ENCODE peak calls at places on chromosomes 11 and 22, in five cellular contexts. E is adrenal gland, U is heart left ventricle, X is HepG2, G is uterus. Z is an unnamed sample. For H3K36me3, the result is how much of the 10 kb centered on the place peaks cover.

GRCh38 chr22:39428597-39429071 is 28.2 kb upstream of the MGAT3 start:
- DNase-seq in X (no peak), U (no peak), G (no peak), E (no peak), Z (no peak)

GRCh38 chr11:71082454-71082853 is 169.9 kb downstream of the SHANK2 start:
- DNase-seq in X (no peak), G (no peak), E (no peak), U (no peak), Z (no peak)

GRCh38 chr11:64448599-64449380 is 89.8 kb downstream of the RPS6KA4 start:
- DNase-seq in U (peak), E (peak), X (peak), G (peak), Z (peak)

GRCh38 chr11:48055292-48056132 is 75.2 kb downstream of the PTPRJ start:
- DNase-seq in G (no peak), U (no peak), X (peak), E (no peak), Z (no peak)

GRCh38 chr11:12377824-12378593 is 638 bp downstream of the PARVA start:
- DNase-seq in E (peak), X (peak), U (peak), G (peak), Z (no peak)

GRCh38 chr11:62786318-62787004 is 741 bp upstream of the TMEM179B start:
- DNase-seq in E (peak), X (peak), G (peak), U (peak), Z (peak)

GRCh38 chr11:64715756-64716470 is 7.1 kb downstream of the NRXN2 start:
- DNase-seq in E (no peak), X (no peak), G (no peak), U (no peak), Z (no peak)

GRCh38 chr11:9941991-9942390 is 278.1 kb downstream of the SWAP70 start:
- DNase-seq in X (no peak), E (no peak), G (no peak), U (no peak), Z (no peak)

GRCh38 chr11:113133071-113133470 is 171.9 kb downstream of the NCAM1 start:
- DNase-seq in U (no peak), G (no peak), E (no peak), X (no peak), Z (no peak)

GRCh38 chr22:43862074-43862881 is at the start of gene SULT4A1:
- DNase-seq in G (no peak), X (no peak), U (no peak), E (no peak), Z (no peak)

GRCh38 chr11:74154621-74155281 is 16.1 kb downstream of the C2CD3 start:
- DNase-seq in G (no peak), U (no peak), E (peak), X (no peak), Z (no peak)

GRCh38 chr22:27215826-27216320 is 558.5 kb downstream of the MIAT start:
- DNase-seq in U (no peak), G (no peak), X (no peak), E (no peak), Z (no peak)

GRCh38 chr11:121055076-121055475 is 31.2 kb downstream of the TBCEL start:
- DNase-seq in G (no peak), U (no peak), X (no peak), E (no peak), Z (no peak)

GRCh38 chr22:50016308-50016987 is 3.9 kb upstream of the IL17REL start:
- DNase-seq in G (peak), U (no peak), E (no peak), X (no peak), Z (no peak)

GRCh38 chr11:119218141-119218878 is 12.2 kb downstream of the CBL start:
- DNase-seq in E (no peak), U (no peak), X (no peak), G (no peak), Z (no peak)

GRCh38 chr11:86459682-86460460 is 85.2 kb downstream of the CCDC81 start:
- DNase-seq in U (peak), X (peak), G (peak), E (peak), Z (no peak)

GRCh38 chr11:68825603-68826002 is 16.1 kb downstream of the CPT1A start:
- DNase-seq in U (no peak), G (no peak), E (no peak), X (peak), Z (no peak)

GRCh38 chr11:13440100-13440855 is 22.7 kb downstream of the BTBD10 start:
- DNase-seq in E (peak), G (peak), X (no peak), U (peak), Z (no peak)

GRCh38 chr22:21791635-21792625 is 56.3 kb upstream of the YPEL1 start:
- DNase-seq in G (no peak), E (no peak), X (no peak), U (no peak), Z (no peak)

GRCh38 chr22:24433868-24434471 is 6.6 kb downstream of the ADORA2A start:
- DNase-seq in E (peak), X (no peak), U (no peak), G (no peak), Z (no peak)

GRCh38 chr11:67409261-67409666 is 5.4 kb downstream of the TBC1D10C start:
- DNase-seq in G (no peak), E (no peak), U (no peak), X (no peak), Z (no peak)

GRCh38 chr22:48842976-48843375 is 984.7 kb downstream of the BRD1 start:
- DNase-seq in E (no peak), X (no peak), U (no peak), G (no peak), Z (no peak)

GRCh38 chr11:77475206-77475605 is 1.3 kb upstream of the PAK1 start:
- DNase-seq in E (no peak), X (no peak), G (no peak), U (no peak), Z (no peak)

GRCh38 chr22:27331526-27332281 is 469.9 kb downstream of the MN1 start:
- DNase-seq in U (peak), X (peak), G (no peak), E (peak), Z (no peak)

GRCh38 chr22:35564975-35565867 is 24.6 kb downstream of the RASD2 start:
- DNase-seq in U (no peak), E (no peak), G (no peak), X (no peak), Z (no peak)

GRCh38 chr11:62352355-62353336 is 15.4 kb downstream of the ASRGL1 start:
- DNase-seq in E (no peak), G (no peak), U (no peak), X (no peak), Z (no peak)

GRCh38 chr11:11668781-11669180 is 47.0 kb upstream of the GALNT18 start:
- DNase-seq in X (no peak), E (no peak), G (no peak), U (no peak), Z (no peak)

GRCh38 chr11:62882811-62883496 is 2.3 kb downstream of the SLC3A2 start:
- DNase-seq in U (no peak), G (no peak), X (no peak), E (no peak), Z (no peak)

GRCh38 chr11:94130589-94131362 is 2.1 kb downstream of the PANX1 start:
- DNase-seq in X (no peak), U (no peak), E (peak), G (peak), Z (no peak)

GRCh38 chr11:126416542-126417090 is 61.1 kb downstream of the ST3GAL4 start:
- DNase-seq in U (peak), E (peak), G (peak), X (no peak), Z (peak)
- TF ChIP-seq POLR2A in U (no peak), E (peak), G (no peak), X (no peak), Z (no peak)

GRCh38 chr11:133081020-133081419 is 451.3 kb downstream of the OPCML start:
- DNase-seq in X (no peak), E (no peak), G (no peak), U (no peak), Z (no peak)

GRCh38 chr11:133078591-133079179 is 453.6 kb downstream of the OPCML start:
- DNase-seq in E (peak), X (peak), U (peak), G (no peak), Z (no peak)

GRCh38 chr11:133075351-133075750 is 456.9 kb downstream of the OPCML start:
- DNase-seq in E (no peak), G (no peak), U (no peak), X (no peak), Z (no peak)

GRCh38 chr11:133081730-133082452 is 450.4 kb downstream of the OPCML start:
- DNase-seq in G (no peak), U (no peak), X (no peak), E (no peak), Z (no peak)

DNA sequence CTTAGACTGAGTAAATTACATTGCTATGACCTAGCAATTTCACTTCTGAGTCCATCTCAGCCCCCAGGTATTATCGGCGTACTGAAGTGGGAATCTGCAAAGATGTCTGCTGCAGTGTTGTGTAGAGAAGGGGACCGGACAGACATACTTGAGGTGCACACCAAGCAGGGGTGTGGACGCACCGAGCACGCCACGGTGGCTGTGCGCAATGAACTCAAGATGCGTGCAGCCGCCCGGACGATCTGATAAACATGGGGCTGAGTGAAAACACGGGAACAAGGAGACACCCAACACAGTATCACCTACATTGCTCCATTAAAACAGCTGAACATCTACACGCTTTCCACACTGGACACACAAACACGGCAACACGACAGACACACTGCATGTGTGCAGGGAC is 454.3 kb downstream of the OPCML start:
- DNase-seq in G (no peak), U (no peak), E (no peak), X (no peak), Z (no peak)
- H3K36me3 ChIP-seq in G (under half), U (under half), E (under half), X (under half), Z (under half)

GRCh38 chr11:45890886-45891550 is 5.6 kb downstream of the MAPK8IP1 start:
- DNase-seq in E (no peak), G (no peak), X (no peak), U (no peak), Z (no peak)

GRCh38 chr11:45886816-45887520 is 1.5 kb downstream of the MAPK8IP1 start:
- DNase-seq in E (no peak), G (no peak), X (no peak), U (no peak), Z (no peak)

GRCh38 chr11:45887587-45887986 is 2.1 kb downstream of the MAPK8IP1 start:
- DNase-seq in E (no peak), X (no peak), G (no peak), U (no peak), Z (no peak)

GRCh38 chr11:45889966-45890365 is 4.5 kb downstream of the MAPK8IP1 start:
- DNase-seq in X (no peak), G (no peak), E (no peak), U (no peak), Z (no peak)

GRCh38 chr11:45889555-45889954 is 4.1 kb downstream of the MAPK8IP1 start:
- DNase-seq in E (no peak), U (no peak), G (no peak), X (no peak), Z (no peak)
- TF ChIP-seq POLR2A in E (no peak), U (no peak), G (no peak), X (no peak), Z (no peak)

DNA sequence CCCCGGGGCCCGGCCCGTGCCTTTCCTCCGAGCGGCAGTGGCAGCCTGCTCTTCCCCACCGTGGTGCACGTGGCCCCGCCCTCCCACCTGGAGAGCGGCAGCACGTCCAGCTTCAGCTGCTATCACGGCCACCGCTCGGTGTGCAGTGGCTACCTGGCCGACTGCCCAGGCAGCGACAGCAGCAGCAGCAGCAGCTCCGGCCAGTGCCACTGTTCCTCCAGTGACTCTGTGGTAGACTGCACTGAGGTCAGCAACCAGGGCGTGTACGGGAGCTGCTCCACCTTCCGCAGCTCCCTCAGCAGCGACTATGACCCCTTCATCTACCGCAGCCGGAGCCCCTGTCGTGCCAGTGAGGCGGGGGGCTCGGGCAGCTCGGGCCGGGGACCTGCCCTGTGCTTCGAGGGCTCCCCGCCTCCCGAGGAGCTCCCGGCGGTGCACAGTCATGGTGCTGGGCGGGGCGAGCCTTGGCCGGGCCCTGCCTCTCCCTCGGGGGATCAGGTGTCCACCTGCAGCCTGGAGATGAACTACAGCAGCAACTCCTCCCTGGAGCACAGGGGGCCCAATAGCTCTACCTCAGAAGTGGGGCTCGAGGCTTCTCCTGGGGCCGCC is 11.9 kb downstream of the C22orf31 start:
- DNase-seq in X (no peak), U (no peak), G (no peak), E (no peak), Z (no peak)
- H3K36me3 ChIP-seq in X (under half), U (under half), G (under half), E (under half), Z (under half)

DNA sequence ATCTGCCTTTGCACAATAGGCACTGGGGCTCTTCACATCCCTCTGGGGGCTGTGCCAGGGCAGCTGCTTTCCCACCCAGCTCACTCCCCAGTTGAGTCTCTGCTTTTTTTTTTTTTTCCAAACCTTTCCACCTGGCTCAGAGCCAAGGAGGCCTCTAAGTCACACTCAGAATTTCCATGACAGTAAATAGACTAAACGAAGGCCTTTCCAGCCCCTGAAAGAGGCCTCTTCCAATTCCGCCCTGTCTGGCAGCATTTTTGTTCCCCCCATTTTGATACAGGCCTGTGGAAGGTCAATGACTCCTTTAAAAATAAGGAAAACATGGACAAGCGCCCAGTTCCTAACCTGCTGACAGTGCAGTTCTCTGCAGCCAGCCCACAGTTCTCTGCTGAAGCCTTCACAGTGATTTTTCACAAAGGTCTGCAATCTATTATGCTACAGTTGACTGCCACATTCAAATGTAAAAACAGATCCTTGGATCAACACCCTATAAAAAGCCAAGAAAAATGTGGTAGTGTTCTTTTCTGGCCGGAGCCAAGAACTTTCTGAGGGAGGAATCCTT is 107.5 kb upstream of the SESN3 start:
- DNase-seq in U (peak), G (peak), X (no peak), E (peak), Z (no peak)
- TF ChIP-seq POLR2A in U (no peak), G (no peak), X (no peak), E (no peak), Z (no peak)

GRCh38 chr11:61111060-61111435 is 8.8 kb downstream of the CD5 start:
- DNase-seq in E (no peak), U (no peak), G (no peak), X (no peak), Z (no peak)
- H3K36me3 ChIP-seq in E (under half), U (under half), G (under half), X (under half), Z (under half)